ENCODE peak calls at places on chromosomes 3 and 15, in ten cellular contexts. V is SW480; H is NCI-H526; F is HEK293T; Z is ecto neural progenitor cell; X is T47D; J is amniotic epithelial cell; K is stimulated activated CD4-positive, alpha-beta T cell treated with anti-CD3 and anti-CD28 coated beads, Interleukin-1b, Interleukin-23, amount 100 ng/mL, for 48 hours; C is GM12891; I is ovary. S is an unnamed sample.
A peak's percentile ranks its signal among the peaks of the same experiment; 100 is the strongest.

GRCh38 chr15:34160735-34161134 is 49.2 kb downstream of the KATNBL1 start:
- DNase-seq in C (no peak), J (no peak), H (no peak), V (no peak), F (no peak), I (no peak), Z (no peak), X (no peak), K (no peak), S (no peak)

GRCh38 chr3:141218204-141218603 is 13.4 kb upstream of the PXYLP1 start:
- DNase-seq in H (no peak), C (no peak), Z (no peak), I (no peak), K (no peak), F (no peak), J (no peak), X (no peak), V (no peak), S (no peak)

GRCh38 chr3:157573780-157574378 is 70.7 kb upstream of the VEPH1 start:
- DNase-seq in F (no peak), J (peak; percentile 48), C (no peak), H (no peak), X (no peak), V (peak; percentile 17), K (no peak), Z (no peak), I (no peak), S (no peak)

GRCh38 chr3:50302095-50303037 is 1.0 kb downstream of the HYAL1 start:
- DNase-seq in J (no peak), F (no peak), H (no peak), C (no peak), X (no peak), I (peak; percentile 49), V (no peak), Z (peak; percentile 45), K (no peak), S (no peak)

GRCh38 chr3:168047190-168047795 is 48.4 kb downstream of the GOLIM4 start:
- DNase-seq in F (peak; percentile 53), I (no peak), C (no peak), J (peak; percentile 80), X (peak; percentile 89), K (no peak), H (peak; percentile 74), V (peak; percentile 90), Z (no peak), S (no peak)

GRCh38 chr3:154931484-154931883 is 148.6 kb upstream of the MME start:
- DNase-seq in Z (no peak), I (no peak), V (no peak), J (peak; percentile 69), K (no peak), F (no peak), X (no peak), H (no peak), C (no peak), S (no peak)

GRCh38 chr3:110773413-110773954 is 298.1 kb upstream of the NECTIN3 start:
- DNase-seq in J (peak; percentile 94), K (no peak), H (no peak), Z (no peak), I (no peak), C (no peak), V (peak; percentile 27), X (no peak), F (no peak), S (no peak)

GRCh38 chr15:29693225-29693624 is 129.0 kb downstream of the TJP1 start:
- DNase-seq in C (no peak), I (no peak), X (no peak), Z (no peak), K (no peak), F (no peak), J (no peak), V (no peak), H (no peak), S (no peak)

GRCh38 chr3:112090899-112091586 is 4.9 kb downstream of the C3orf52 start:
- DNase-seq in V (no peak), F (no peak), X (peak; percentile 57), K (no peak), H (peak; percentile 7), C (no peak), Z (no peak), I (no peak), J (no peak), S (no peak)

GRCh38 chr3:148128136-148128535 is 569.6 kb upstream of the AGTR1 start:
- DNase-seq in X (peak; percentile 7), I (no peak), V (no peak), H (no peak), J (no peak), F (no peak), Z (no peak), K (no peak), C (no peak), S (no peak)

GRCh38 chr3:27049792-27050191 is 319.4 kb downstream of the NEK10 start:
- DNase-seq in I (no peak), V (no peak), X (no peak), H (no peak), J (no peak), K (no peak), F (no peak), Z (no peak), C (no peak), S (no peak)

GRCh38 chr3:157104928-157105652 is 54.9 kb downstream of the CCNL1 start:
- DNase-seq in Z (peak; percentile 69), H (peak; percentile 89), J (no peak), I (no peak), C (peak; percentile 32), K (no peak), X (no peak), F (peak; percentile 24), V (no peak), S (no peak)

GRCh38 chr3:152268501-152269422 is at the start of gene MBNL1:
- DNase-seq in C (peak; percentile 44), K (peak; percentile 90), H (peak; percentile 90), I (peak; percentile 77), J (peak; percentile 69), Z (peak; percentile 89), V (peak; percentile 90), X (peak; percentile 82), F (peak; percentile 58), S (peak; percentile 50)

GRCh38 chr15:26032162-26032846 is 169.2 kb upstream of the ATP10A start:
- DNase-seq in J (no peak), K (no peak), Z (no peak), X (no peak), I (no peak), C (no peak), H (no peak), F (no peak), V (no peak), S (no peak)

S was measured in amygdala.